ENCODE peak calls at places on chromosome 7, in six cellular contexts. One of them, this sample, is unnamed.

GRCh38 chr7:144830024-144830785 is 5.6 kb downstream of the TPK1 start:
- DNase-seq in bronchial epithelial cell: no peak
- DNase-seq in uterus: no peak
- DNase-seq in cardiac fibroblast: no peak
- DNase-seq in ovary: no peak
- DNase-seq in IMR-90: no peak
- DNase-seq in this sample: peak

GRCh38 chr7:74059681-74060588 is 23.7 kb upstream of the LIMK1 start:
- DNase-seq in bronchial epithelial cell: peak
- DNase-seq in uterus: no peak
- DNase-seq in cardiac fibroblast: no peak
- DNase-seq in ovary: peak
- DNase-seq in IMR-90: no peak
- DNase-seq in this sample: no peak

GRCh38 chr7:96773483-96773882 is 63.8 kb upstream of the SEM1 start:
- DNase-seq in bronchial epithelial cell: no peak
- DNase-seq in uterus: no peak
- DNase-seq in cardiac fibroblast: no peak
- DNase-seq in ovary: no peak
- DNase-seq in IMR-90: no peak
- DNase-seq in this sample: no peak

GRCh38 chr7:96973986-96974385 is 31.4 kb upstream of the DLX6 start:
- DNase-seq in bronchial epithelial cell: peak
- DNase-seq in uterus: no peak
- DNase-seq in cardiac fibroblast: no peak
- DNase-seq in ovary: no peak
- DNase-seq in IMR-90: peak
- DNase-seq in this sample: peak

GRCh38 chr7:97845622-97846203 is 26.5 kb downstream of the ASNS start:
- DNase-seq in bronchial epithelial cell: peak
- DNase-seq in uterus: no peak
- DNase-seq in cardiac fibroblast: peak
- DNase-seq in ovary: no peak
- DNase-seq in IMR-90: peak
- DNase-seq in this sample: peak

GRCh38 chr7:50467817-50468610 is 17.9 kb upstream of the FIGNL1 start:
- DNase-seq in bronchial epithelial cell: peak
- DNase-seq in uterus: peak
- DNase-seq in cardiac fibroblast: peak
- DNase-seq in ovary: peak
- DNase-seq in IMR-90: peak
- DNase-seq in this sample: peak

GRCh38 chr7:101598422-101598957 is 30.6 kb downstream of the MYL10 start:
- DNase-seq in bronchial epithelial cell: peak
- DNase-seq in uterus: no peak
- DNase-seq in cardiac fibroblast: no peak
- DNase-seq in ovary: no peak
- DNase-seq in IMR-90: no peak
- DNase-seq in this sample: no peak

GRCh38 chr7:84912993-84913635 is 273.7 kb downstream of the SEMA3D start:
- DNase-seq in bronchial epithelial cell: peak
- DNase-seq in uterus: no peak
- DNase-seq in cardiac fibroblast: no peak
- DNase-seq in ovary: no peak
- DNase-seq in IMR-90: no peak
- DNase-seq in this sample: no peak

GRCh38 chr7:87545760-87546159 is 54.9 kb downstream of the ABCB1 start:
- DNase-seq in bronchial epithelial cell: no peak
- DNase-seq in uterus: no peak
- DNase-seq in cardiac fibroblast: no peak
- DNase-seq in ovary: no peak
- DNase-seq in IMR-90: no peak
- DNase-seq in this sample: no peak

GRCh38 chr7:120521761-120522737 is 249.1 kb downstream of the KCND2 start:
- DNase-seq in bronchial epithelial cell: peak
- DNase-seq in uterus: no peak
- DNase-seq in cardiac fibroblast: no peak
- DNase-seq in ovary: no peak
- DNase-seq in IMR-90: no peak
- DNase-seq in this sample: no peak

GRCh38 chr7:115340828-115341227 is 418.9 kb downstream of the MDFIC start:
- DNase-seq in bronchial epithelial cell: peak
- DNase-seq in uterus: no peak
- DNase-seq in cardiac fibroblast: peak
- DNase-seq in ovary: no peak
- DNase-seq in IMR-90: peak
- DNase-seq in this sample: peak

GRCh38 chr7:116570306-116570705 is 45.5 kb downstream of the CAV1 start:
- DNase-seq in bronchial epithelial cell: no peak
- DNase-seq in uterus: no peak
- DNase-seq in cardiac fibroblast: no peak
- DNase-seq in ovary: no peak
- DNase-seq in IMR-90: no peak
- DNase-seq in this sample: no peak
- TF ChIP-seq CTCF in bronchial epithelial cell: no peak
- TF ChIP-seq CTCF in uterus: no peak
- TF ChIP-seq CTCF in cardiac fibroblast: no peak
- TF ChIP-seq CTCF in ovary: no peak
- TF ChIP-seq CTCF in IMR-90: no peak
- TF ChIP-seq CTCF in this sample: no peak

GRCh38 chr7:124031919-124032318 is 948 bp downstream of the TMEM229A start:
- DNase-seq in bronchial epithelial cell: no peak
- DNase-seq in uterus: no peak
- DNase-seq in cardiac fibroblast: no peak
- DNase-seq in ovary: no peak
- DNase-seq in IMR-90: no peak
- DNase-seq in this sample: no peak
- H3K4me3 ChIP-seq in bronchial epithelial cell: no peak
- H3K4me3 ChIP-seq in uterus: no peak
- H3K4me3 ChIP-seq in cardiac fibroblast: no peak
- H3K4me3 ChIP-seq in ovary: peak
- H3K4me3 ChIP-seq in IMR-90: no peak
- H3K4me3 ChIP-seq in this sample: no peak

GRCh38 chr7:35695628-35695888 is 623 bp upstream of the HERPUD2 start:
- DNase-seq in bronchial epithelial cell: peak
- DNase-seq in uterus: no peak
- DNase-seq in cardiac fibroblast: no peak
- DNase-seq in ovary: no peak
- DNase-seq in IMR-90: no peak
- DNase-seq in this sample: no peak
- TF ChIP-seq CTCF in bronchial epithelial cell: no peak
- TF ChIP-seq CTCF in uterus: no peak
- TF ChIP-seq CTCF in cardiac fibroblast: no peak
- TF ChIP-seq CTCF in ovary: no peak
- TF ChIP-seq CTCF in IMR-90: no peak
- TF ChIP-seq CTCF in this sample: no peak

DNA sequence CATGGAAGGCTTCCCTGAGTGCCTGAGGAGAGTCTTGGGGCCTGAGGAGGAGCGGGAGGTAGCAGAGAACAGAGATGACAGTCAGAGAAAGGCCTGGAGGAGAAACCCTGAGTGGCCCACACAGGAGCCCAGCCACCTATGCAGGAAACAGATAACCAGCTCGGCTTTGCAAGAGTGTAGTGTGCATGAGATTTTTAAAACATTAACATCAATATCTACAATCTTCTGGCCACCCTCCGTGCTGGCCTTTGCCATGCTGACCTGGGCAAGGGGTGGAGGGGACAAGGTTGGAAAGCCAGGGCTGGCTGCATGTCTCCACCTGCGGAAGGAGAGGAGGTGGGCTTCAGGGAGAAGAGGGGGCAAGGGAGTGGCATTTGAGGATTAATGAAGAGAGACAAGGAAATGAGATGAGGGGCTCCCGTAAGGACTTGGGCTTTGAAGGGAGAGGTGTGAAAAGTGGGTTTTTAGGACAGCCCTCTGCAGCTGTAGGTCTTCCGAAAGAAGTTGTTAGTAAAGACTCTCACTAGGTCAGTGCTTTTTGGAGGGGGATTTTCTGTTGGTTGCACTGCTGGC is 59.3 kb upstream of the SDK1 start:
- DNase-seq in bronchial epithelial cell: no peak
- DNase-seq in uterus: no peak
- DNase-seq in cardiac fibroblast: no peak
- DNase-seq in ovary: no peak
- DNase-seq in IMR-90: no peak
- DNase-seq in this sample: no peak
- H3K4me3 ChIP-seq in bronchial epithelial cell: no peak
- H3K4me3 ChIP-seq in uterus: no peak
- H3K4me3 ChIP-seq in cardiac fibroblast: no peak
- H3K4me3 ChIP-seq in ovary: no peak
- H3K4me3 ChIP-seq in IMR-90: no peak
- H3K4me3 ChIP-seq in this sample: no peak

GRCh38 chr7:20784311-20785210 is 2.1 kb downstream of the SP8 start:
- DNase-seq in bronchial epithelial cell: peak
- DNase-seq in uterus: no peak
- DNase-seq in cardiac fibroblast: no peak
- DNase-seq in ovary: no peak
- DNase-seq in IMR-90: no peak
- DNase-seq in this sample: no peak
- TF ChIP-seq CTCF in bronchial epithelial cell: peak
- TF ChIP-seq CTCF in uterus: no peak
- TF ChIP-seq CTCF in cardiac fibroblast: no peak
- TF ChIP-seq CTCF in ovary: no peak
- TF ChIP-seq CTCF in IMR-90: peak
- TF ChIP-seq CTCF in this sample: peak

GRCh38 chr7:128791121-128791967 is 424 bp upstream of the CCDC136 start:
- DNase-seq in bronchial epithelial cell: peak
- DNase-seq in uterus: peak
- DNase-seq in cardiac fibroblast: peak
- DNase-seq in ovary: peak
- DNase-seq in IMR-90: peak
- DNase-seq in this sample: peak

GRCh38 chr7:128794020-128794419 is 2.3 kb downstream of the CCDC136 start:
- DNase-seq in bronchial epithelial cell: no peak
- DNase-seq in uterus: no peak
- DNase-seq in cardiac fibroblast: no peak
- DNase-seq in ovary: no peak
- DNase-seq in IMR-90: no peak
- DNase-seq in this sample: no peak

GRCh38 chr7:128793184-128793552 is 1.4 kb downstream of the CCDC136 start:
- DNase-seq in bronchial epithelial cell: no peak
- DNase-seq in uterus: no peak
- DNase-seq in cardiac fibroblast: no peak
- DNase-seq in ovary: no peak
- DNase-seq in IMR-90: no peak
- DNase-seq in this sample: no peak

GRCh38 chr7:128791968-128792319 is at the start of gene CCDC136:
- DNase-seq in bronchial epithelial cell: no peak
- DNase-seq in uterus: no peak
- DNase-seq in cardiac fibroblast: no peak
- DNase-seq in ovary: no peak
- DNase-seq in IMR-90: peak
- DNase-seq in this sample: no peak

GRCh38 chr7:128792471-128793183 is 859 bp downstream of the CCDC136 start:
- DNase-seq in bronchial epithelial cell: no peak
- DNase-seq in uterus: no peak
- DNase-seq in cardiac fibroblast: no peak
- DNase-seq in ovary: no peak
- DNase-seq in IMR-90: no peak
- DNase-seq in this sample: no peak
- H3K4me3 ChIP-seq in bronchial epithelial cell: no peak
- H3K4me3 ChIP-seq in uterus: peak
- H3K4me3 ChIP-seq in cardiac fibroblast: no peak
- H3K4me3 ChIP-seq in ovary: no peak
- H3K4me3 ChIP-seq in IMR-90: no peak
- H3K4me3 ChIP-seq in this sample: no peak

DNA sequence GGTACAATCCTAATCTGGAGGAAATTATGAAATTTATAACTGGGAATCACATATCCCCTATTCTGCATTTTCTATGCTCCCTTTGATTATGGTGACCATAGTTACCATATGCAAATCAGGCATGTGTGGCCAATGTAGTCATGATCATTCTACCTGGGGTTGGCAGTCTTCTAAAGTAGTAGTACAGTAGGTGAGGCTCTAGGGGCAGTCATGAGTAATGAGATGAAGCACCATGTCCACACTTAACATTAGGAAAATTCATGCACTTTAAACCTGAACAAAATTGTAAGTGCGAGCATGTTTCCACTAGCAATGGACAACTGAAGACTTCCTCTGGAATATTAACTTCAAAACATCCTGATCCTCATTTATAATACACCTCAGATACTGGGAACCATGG is 545.9 kb downstream of the SUGCT start:
- DNase-seq in bronchial epithelial cell: peak
- DNase-seq in uterus: no peak
- DNase-seq in cardiac fibroblast: peak
- DNase-seq in ovary: no peak
- DNase-seq in IMR-90: no peak
- DNase-seq in this sample: peak
- TF ChIP-seq CTCF in bronchial epithelial cell: peak
- TF ChIP-seq CTCF in uterus: peak
- TF ChIP-seq CTCF in cardiac fibroblast: peak
- TF ChIP-seq CTCF in ovary: no peak
- TF ChIP-seq CTCF in IMR-90: peak
- TF ChIP-seq CTCF in this sample: peak

GRCh38 chr7:151089893-151090730 is 3.8 kb downstream of the AGAP3 start:
- DNase-seq in bronchial epithelial cell: no peak
- DNase-seq in uterus: peak
- DNase-seq in cardiac fibroblast: no peak
- DNase-seq in ovary: peak
- DNase-seq in IMR-90: no peak
- DNase-seq in this sample: no peak
- H3K4me3 ChIP-seq in bronchial epithelial cell: no peak
- H3K4me3 ChIP-seq in uterus: no peak
- H3K4me3 ChIP-seq in cardiac fibroblast: no peak
- H3K4me3 ChIP-seq in ovary: no peak
- H3K4me3 ChIP-seq in IMR-90: no peak
- H3K4me3 ChIP-seq in this sample: no peak

GRCh38 chr7:46776790-46777189 is 805.1 kb downstream of the TNS3 start:
- DNase-seq in bronchial epithelial cell: peak
- DNase-seq in uterus: no peak
- DNase-seq in cardiac fibroblast: peak
- DNase-seq in ovary: no peak
- DNase-seq in IMR-90: peak
- DNase-seq in this sample: peak
- TF ChIP-seq CTCF in bronchial epithelial cell: peak
- TF ChIP-seq CTCF in uterus: no peak
- TF ChIP-seq CTCF in cardiac fibroblast: peak
- TF ChIP-seq CTCF in ovary: no peak
- TF ChIP-seq CTCF in IMR-90: peak
- TF ChIP-seq CTCF in this sample: peak

GRCh38 chr7:105776068-105776790 is 100.2 kb downstream of the ATXN7L1 start:
- DNase-seq in bronchial epithelial cell: peak
- DNase-seq in uterus: peak
- DNase-seq in cardiac fibroblast: peak
- DNase-seq in ovary: peak
- DNase-seq in IMR-90: peak
- DNase-seq in this sample: peak
- H3K4me3 ChIP-seq in bronchial epithelial cell: no peak
- H3K4me3 ChIP-seq in uterus: no peak
- H3K4me3 ChIP-seq in cardiac fibroblast: no peak
- H3K4me3 ChIP-seq in ovary: no peak
- H3K4me3 ChIP-seq in IMR-90: no peak
- H3K4me3 ChIP-seq in this sample: no peak

This sample was measured in astrocyte of the spinal cord.